ENCODE peak calls at places on chromosomes 2 and 18, in five cellular contexts. E is GM12891, L is HepG2, N is SK-N-SH, O is H1. K is an unnamed sample.

GRCh38 chr18:71598374-71598773 is 945.8 kb downstream of the CBLN2 start:
- DNase-seq in E (no peak), L (no peak), N (no peak), O (no peak), K (no peak)

GRCh38 chr18:40949138-40949949 is 1005.7 kb upstream of the PIK3C3 start:
- DNase-seq in E (no peak), L (no peak), N (no peak), O (no peak), K (no peak)

GRCh38 chr2:239178484-239178883 is 222.3 kb downstream of the HDAC4 start:
- DNase-seq in E (no peak), L (no peak), N (no peak), O (no peak), K (no peak)

GRCh38 chr2:1236596-1236995 is 176.7 kb upstream of the TPO start:
- DNase-seq in E (no peak), L (no peak), N (no peak), O (no peak), K (no peak)

GRCh38 chr2:196205891-196206408 is 34.6 kb upstream of the STK17B start:
- DNase-seq in E (no peak), L (no peak), N (no peak), O (no peak), K (no peak)

GRCh38 chr2:44582363-44583008 is 220.7 kb downstream of the CAMKMT start:
- DNase-seq in E (no peak), L (no peak), N (no peak), O (no peak), K (no peak)

GRCh38 chr18:2002604-2003003 is 568.7 kb downstream of the METTL4 start:
- DNase-seq in E (no peak), L (no peak), N (no peak), O (no peak), K (no peak)

GRCh38 chr2:23649819-23650218 is 264.8 kb downstream of the KLHL29 start:
- DNase-seq in E (no peak), L (no peak), N (peak; percentile 66), O (no peak), K (no peak)

GRCh38 chr2:144971937-144972336 is 452.0 kb upstream of the ZEB2 start:
- DNase-seq in E (no peak), L (no peak), N (no peak), O (no peak), K (no peak)

GRCh38 chr2:46229134-46230063 is 67.8 kb upstream of the EPAS1 start:
- DNase-seq in E (no peak), L (peak; percentile 87), N (no peak), O (peak; percentile 50), K (no peak)

GRCh38 chr2:20615466-20616241 is 35.2 kb downstream of the HS1BP3 start:
- DNase-seq in E (no peak), L (peak; percentile 71), N (no peak), O (no peak), K (peak; percentile 6)
- TF ChIP-seq POLR2AphosphoS5 in E (no peak), L (no peak), N (no peak), O (no peak), K (no peak)

GRCh38 chr2:182020319-182021055 is 34.8 kb downstream of the PPP1R1C start:
- DNase-seq in E (no peak), L (no peak), N (no peak), O (no peak), K (no peak)
- TF ChIP-seq TAF1 in E (no peak), L (no peak), N (no peak), O (no peak), K (no peak)

GRCh38 chr2:43388371-43388770 is 162.0 kb upstream of the ZFP36L2 start:
- DNase-seq in E (no peak), L (no peak), N (no peak), O (no peak), K (no peak)

GRCh38 chr2:43393918-43394317 is 167.5 kb upstream of the ZFP36L2 start:
- DNase-seq in E (no peak), L (no peak), N (peak; percentile 68), O (no peak), K (no peak)

GRCh38 chr2:43391159-43391876 is 164.9 kb upstream of the ZFP36L2 start:
- DNase-seq in E (no peak), L (no peak), N (no peak), O (no peak), K (no peak)

GRCh38 chr2:43389581-43390466 is 163.4 kb upstream of the ZFP36L2 start:
- DNase-seq in E (no peak), L (peak; percentile 83), N (no peak), O (no peak), K (no peak)

GRCh38 chr2:43391877-43392214 is 165.4 kb upstream of the ZFP36L2 start:
- DNase-seq in E (no peak), L (no peak), N (no peak), O (no peak), K (no peak)
- TF ChIP-seq POLR2AphosphoS5 in E (no peak), L (no peak), N (peak; percentile 48), O (no peak), K (no peak)

DNA sequence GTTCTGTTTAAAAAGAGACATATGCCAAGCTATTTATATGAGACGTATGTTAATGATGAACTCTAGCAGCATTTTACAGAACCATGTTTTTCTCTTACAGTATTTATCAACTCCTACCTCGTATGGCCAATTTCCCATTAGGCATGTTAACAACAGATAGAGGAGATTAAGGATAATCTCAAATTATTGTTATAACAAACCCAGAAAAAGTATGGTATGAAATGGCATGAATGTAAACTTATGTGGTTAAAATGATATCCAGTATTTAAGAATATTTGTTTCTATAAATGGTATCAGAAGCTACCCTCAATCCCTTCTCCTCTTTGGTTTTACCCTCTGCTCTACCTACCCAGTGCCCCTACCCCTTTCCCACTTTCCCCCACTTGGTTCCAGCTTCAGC is 132.0 kb downstream of the IKZF2 start:
- DNase-seq in E (no peak), L (no peak), N (no peak), O (no peak), K (no peak)
- TF ChIP-seq TAF1 in E (no peak), L (no peak), N (no peak), O (no peak), K (no peak)

GRCh38 chr2:237823544-237823943 is 25.0 kb downstream of the RBM44 start:
- DNase-seq in E (no peak), L (no peak), N (no peak), O (no peak), K (no peak)
- TF ChIP-seq POLR2AphosphoS5 in E (no peak), L (no peak), N (no peak), O (no peak), K (no peak)

GRCh38 chr2:27216416-27217137 is 592 bp upstream of the CAD start:
- DNase-seq in E (no peak), L (no peak), N (no peak), O (no peak), K (no peak)
- TF ChIP-seq TAF1 in E (no peak), L (no peak), N (no peak), O (no peak), K (no peak)